ENCODE peak calls at places on chromosomes 5 and 9, in six cellular contexts. O is mucosa of descending colon; B is IMR-90; X is effector memory CD4-positive, alpha-beta T cell; P is A549; Q is SK-N-MC. G is an unnamed sample.
A peak's percentile ranks its signal among the peaks of the same experiment; 100 is the strongest.

GRCh38 chr5:147759441-147759840 is 23.1 kb downstream of the JAKMIP2 start:
- DNase-seq in Q (no peak), B (no peak), P (no peak), O (no peak), X (no peak), G (no peak)

GRCh38 chr5:95537501-95537900 is 17.3 kb downstream of the SKIC3 start:
- DNase-seq in B (no peak), Q (no peak), P (no peak), O (no peak), X (no peak), G (no peak)

GRCh38 chr9:80175286-80175906 is 603.6 kb downstream of the TLE4 start:
- DNase-seq in B (peak; percentile 64), Q (no peak), X (no peak), P (peak; percentile 6), O (no peak), G (peak; percentile 39)

GRCh38 chr9:127853312-127854168 is 918 bp downstream of the ENG start:
- DNase-seq in X (no peak), O (no peak), Q (no peak), P (no peak), B (no peak), G (no peak)

GRCh38 chr5:37619353-37619752 is 220.5 kb downstream of the GDNF start:
- DNase-seq in B (peak; percentile 86), O (no peak), P (no peak), X (no peak), Q (no peak), G (no peak)

GRCh38 chr5:52840286-52841050 is 52.8 kb downstream of the ITGA1 start:
- DNase-seq in P (no peak), O (no peak), Q (peak; percentile 65), X (no peak), B (peak; percentile 59), G (no peak)

GRCh38 chr5:122999947-123000563 is 36.5 kb downstream of the PPIC start:
- DNase-seq in O (no peak), B (no peak), X (no peak), Q (no peak), P (peak; percentile 39), G (peak; percentile 67)

GRCh38 chr5:89073045-89073444 is 190.1 kb upstream of the MEF2C start:
- DNase-seq in P (no peak), B (no peak), X (no peak), Q (no peak), O (no peak), G (no peak)

GRCh38 chr5:149239917-149240316 is 31.7 kb upstream of the AFAP1L1 start:
- DNase-seq in Q (no peak), X (no peak), B (no peak), P (no peak), O (no peak), G (no peak)

GRCh38 chr9:99614341-99614740 is 207.3 kb upstream of the NR4A3 start:
- DNase-seq in P (no peak), Q (no peak), B (no peak), O (no peak), X (no peak), G (no peak)

GRCh38 chr9:91954841-91955471 is 4.9 kb upstream of the ROR2 start:
- DNase-seq in X (no peak), O (peak; percentile 31), Q (peak; percentile 16), B (peak; percentile 91), P (peak; percentile 63), G (peak; percentile 71)

GRCh38 chr5:139698461-139699146 is 50.5 kb downstream of the CXXC5 start:
- DNase-seq in B (peak; percentile 74), O (peak; percentile 80), P (no peak), X (no peak), Q (no peak), G (peak; percentile 87)

GRCh38 chr5:53027913-53028312 is 38.8 kb downstream of the ITGA2 start:
- DNase-seq in O (no peak), X (no peak), B (peak; percentile 82), P (no peak), Q (no peak), G (peak; percentile 68)

GRCh38 chr5:172413601-172414000 is 40.7 kb downstream of the SH3PXD2B start:
- DNase-seq in Q (no peak), P (no peak), X (no peak), B (no peak), O (no peak), G (no peak)

GRCh38 chr5:41874512-41875060 is 4.4 kb upstream of the OXCT1 start:
- DNase-seq in X (no peak), P (no peak), Q (no peak), B (no peak), O (no peak), G (no peak)

GRCh38 chr5:56845277-56845676 is 29.9 kb downstream of the MAP3K1 start:
- DNase-seq in B (no peak), Q (no peak), X (no peak), O (no peak), P (no peak), G (no peak)

GRCh38 chr9:127566351-127567001 is 45.6 kb upstream of the STXBP1 start:
- DNase-seq in O (peak; percentile 73), P (no peak), X (no peak), B (no peak), Q (no peak), G (peak; percentile 58)

GRCh38 chr9:92634712-92635605 is 35.0 kb downstream of the IPPK start:
- DNase-seq in X (peak; percentile 9), Q (peak; percentile 5), O (peak; percentile 83), B (peak; percentile 70), P (peak; percentile 92), G (peak; percentile 74)

GRCh38 chr5:128574041-128574440 is 36.0 kb upstream of the FBN2 start:
- DNase-seq in X (no peak), Q (no peak), P (no peak), O (no peak), B (peak; percentile 56), G (no peak)

GRCh38 chr5:39394946-39395345 is 29.8 kb downstream of the DAB2 start:
- DNase-seq in B (peak; percentile 86), X (no peak), Q (no peak), P (no peak), O (no peak), G (no peak)

GRCh38 chr9:135904121-135904520 is 3.2 kb downstream of the CAMSAP1 start:
- DNase-seq in P (no peak), O (no peak), B (no peak), Q (no peak), X (no peak), G (no peak)

GRCh38 chr5:170464280-170465127 is 39.3 kb upstream of the KCNIP1 start:
- DNase-seq in Q (no peak), P (no peak), O (no peak), B (no peak), X (no peak), G (no peak)

DNA sequence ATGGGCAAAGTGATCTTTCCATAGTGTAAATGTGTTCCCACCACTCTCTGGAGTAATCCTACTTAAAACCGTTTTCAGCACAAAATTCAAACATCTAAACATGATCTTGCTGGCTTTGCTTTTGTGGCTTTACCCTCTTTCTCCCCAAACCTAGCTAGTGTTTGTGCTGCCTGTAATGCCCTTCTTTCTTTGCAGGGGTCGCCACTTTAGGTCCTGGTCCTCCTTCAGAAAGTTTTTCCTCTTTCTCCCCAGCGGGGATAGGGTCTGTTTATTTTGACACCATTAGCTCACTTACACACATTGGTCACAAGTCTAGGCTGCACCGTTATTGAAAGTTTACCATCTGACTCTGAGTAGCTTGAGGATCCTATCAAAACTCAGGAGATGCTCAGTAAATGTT is 736 bp upstream of the HSD17B4 start:
- DNase-seq in P (no peak), Q (no peak), X (no peak), B (no peak), O (no peak), G (no peak)
- H3K9me3 ChIP-seq in P (no peaks in the 10 kb centered on the region), Q (peaks cover 3% of the 10 kb centered on the region), X (no peaks in the 10 kb centered on the region), B (peaks cover 3% of the 10 kb centered on the region), O (no peaks in the 10 kb centered on the region), G (peaks cover 6% of the 10 kb centered on the region)

GRCh38 chr9:40909821-40910220 is 218.7 kb downstream of the FOXD4L6 start:
- DNase-seq in Q (no peak), X (no peak), P (no peak), B (no peak), O (no peak), G (no peak)

GRCh38 chr9:40913096-40913719 is 215.3 kb downstream of the FOXD4L6 start:
- DNase-seq in B (no peak), O (no peak), P (no peak), Q (no peak), X (no peak), G (no peak)

GRCh38 chr9:40911647-40912046 is 216.8 kb downstream of the FOXD4L6 start:
- DNase-seq in B (no peak), Q (no peak), X (no peak), P (no peak), O (no peak), G (no peak)

GRCh38 chr9:40907657-40908624 is 220.5 kb downstream of the FOXD4L6 start:
- DNase-seq in O (no peak), Q (no peak), B (no peak), P (no peak), X (no peak), G (no peak)
- H3K9me3 ChIP-seq in O (peaks cover 99% of the 10 kb centered on the region), Q (no peaks in the 10 kb centered on the region), B (peaks cover 54% of the 10 kb centered on the region), P (peaks cover 84% of the 10 kb centered on the region), X (peaks cover 43% of the 10 kb centered on the region), G (peaks cover 84% of the 10 kb centered on the region)

GRCh38 chr5:2863675-2864433 is 112.4 kb upstream of the IRX2 start:
- DNase-seq in O (no peak), Q (no peak), X (no peak), B (no peak), P (no peak), G (no peak)

GRCh38 chr5:2865856-2866546 is 114.5 kb upstream of the IRX2 start:
- DNase-seq in P (no peak), B (no peak), Q (no peak), X (no peak), O (no peak), G (no peak)

GRCh38 chr5:2866622-2867372 is 115.3 kb upstream of the IRX2 start:
- DNase-seq in X (no peak), P (no peak), O (no peak), B (no peak), Q (no peak), G (no peak)

GRCh38 chr5:2863133-2863532 is 111.7 kb upstream of the IRX2 start:
- DNase-seq in B (no peak), O (no peak), P (no peak), Q (no peak), X (no peak), G (no peak)

DNA sequence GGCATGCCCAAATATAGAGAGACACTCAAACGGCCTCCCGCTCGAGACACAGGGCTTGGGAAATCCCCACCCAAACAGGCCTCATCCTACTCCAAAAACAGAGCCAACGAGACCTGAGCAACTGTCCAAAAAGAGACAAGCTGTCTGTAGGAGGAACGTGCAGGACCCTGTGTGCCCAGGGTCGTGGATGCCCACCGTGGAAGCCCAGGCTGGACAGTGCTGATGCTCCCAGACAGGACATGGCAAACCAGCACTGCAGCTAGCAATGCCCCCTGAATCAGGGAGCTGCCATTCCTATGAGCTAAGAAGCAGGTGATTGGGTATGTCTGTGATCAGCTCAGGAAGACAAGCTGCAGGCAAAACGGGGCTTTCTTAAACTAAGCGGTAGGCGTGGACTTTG is 113.0 kb upstream of the IRX2 start:
- DNase-seq in Q (no peak), B (no peak), X (no peak), O (no peak), P (no peak), G (no peak)
- H3K9me3 ChIP-seq in Q (no peaks in the 10 kb centered on the region), B (peaks cover 44% of the 10 kb centered on the region), X (no peaks in the 10 kb centered on the region), O (peaks cover 63% of the 10 kb centered on the region), P (no peaks in the 10 kb centered on the region), G (no peaks in the 10 kb centered on the region)

DNA sequence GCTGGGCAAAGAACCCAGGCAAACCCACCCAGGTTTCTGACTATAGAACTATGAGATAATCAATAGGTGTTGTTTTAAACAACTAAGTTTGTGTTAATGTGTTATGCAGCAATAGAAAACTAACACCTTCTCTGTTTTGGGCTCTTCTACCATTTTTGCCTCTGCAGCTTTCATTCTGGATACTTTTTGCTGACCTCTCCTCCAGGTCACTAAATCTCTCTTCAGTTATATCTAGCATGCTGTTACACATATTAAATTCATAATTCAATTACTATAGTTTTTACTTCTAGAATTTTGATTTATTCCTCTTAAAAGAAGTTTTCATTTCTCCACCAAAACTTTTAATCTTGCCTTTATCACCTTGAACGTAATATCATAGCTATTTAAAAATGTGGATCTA is 17.2 kb downstream of the MAPK9 start:
- DNase-seq in Q (no peak), X (no peak), B (no peak), O (no peak), P (no peak), G (no peak)
- H3K9me3 ChIP-seq in Q (peaks cover 12% of the 10 kb centered on the region), X (peaks cover 6% of the 10 kb centered on the region), B (peaks cover 25% of the 10 kb centered on the region), O (peaks cover 51% of the 10 kb centered on the region), P (peaks cover 90% of the 10 kb centered on the region), G (peaks cover 93% of the 10 kb centered on the region)

G was measured in stomach.